ENCODE peak calls at places on chromosome 15, in eight cellular contexts. One of them, this sample, is unnamed.

GRCh38 chr15:80906159-80906775 is 83.4 kb downstream of the MESD start:
- DNase-seq in activated naive CD8-positive, alpha-beta T cell treated with anti-CD3 and anti-CD28 coated beads, Interleukin-2, amount 50 U/mL, for 24 hours: no peak
- DNase-seq in posterior cingulate gyrus: no peak
- DNase-seq in CD8-positive, alpha-beta T cell: no peak
- DNase-seq in ACHN: no peak
- DNase-seq in NCI-H1694 treated with DMSO at 0.1 percent for 48 hours: peak
- DNase-seq in central memory CD4-positive, alpha-beta T cell: no peak
- DNase-seq in HT-29: no peak
- DNase-seq in this sample: no peak

GRCh38 chr15:45603881-45604280 is 16.7 kb downstream of the BLOC1S6 start:
- DNase-seq in activated naive CD8-positive, alpha-beta T cell treated with anti-CD3 and anti-CD28 coated beads, Interleukin-2, amount 50 U/mL, for 24 hours: no peak
- DNase-seq in posterior cingulate gyrus: no peak
- DNase-seq in CD8-positive, alpha-beta T cell: no peak
- DNase-seq in ACHN: no peak
- DNase-seq in NCI-H1694 treated with DMSO at 0.1 percent for 48 hours: no peak
- DNase-seq in central memory CD4-positive, alpha-beta T cell: no peak
- DNase-seq in HT-29: no peak
- DNase-seq in this sample: no peak

GRCh38 chr15:65355173-65355982 is 22.4 kb downstream of the IGDCC3 start:
- DNase-seq in activated naive CD8-positive, alpha-beta T cell treated with anti-CD3 and anti-CD28 coated beads, Interleukin-2, amount 50 U/mL, for 24 hours: peak
- DNase-seq in posterior cingulate gyrus: peak
- DNase-seq in CD8-positive, alpha-beta T cell: no peak
- DNase-seq in ACHN: no peak
- DNase-seq in NCI-H1694 treated with DMSO at 0.1 percent for 48 hours: no peak
- DNase-seq in central memory CD4-positive, alpha-beta T cell: no peak
- DNase-seq in HT-29: no peak
- DNase-seq in this sample: no peak

GRCh38 chr15:56886450-56886856 is 32.0 kb upstream of the TCF12 start:
- DNase-seq in activated naive CD8-positive, alpha-beta T cell treated with anti-CD3 and anti-CD28 coated beads, Interleukin-2, amount 50 U/mL, for 24 hours: no peak
- DNase-seq in posterior cingulate gyrus: no peak
- DNase-seq in CD8-positive, alpha-beta T cell: peak
- DNase-seq in ACHN: no peak
- DNase-seq in NCI-H1694 treated with DMSO at 0.1 percent for 48 hours: no peak
- DNase-seq in central memory CD4-positive, alpha-beta T cell: no peak
- DNase-seq in HT-29: no peak
- DNase-seq in this sample: no peak

GRCh38 chr15:58678683-58679082 is 70.8 kb downstream of the ADAM10 start:
- DNase-seq in activated naive CD8-positive, alpha-beta T cell treated with anti-CD3 and anti-CD28 coated beads, Interleukin-2, amount 50 U/mL, for 24 hours: no peak
- DNase-seq in posterior cingulate gyrus: no peak
- DNase-seq in CD8-positive, alpha-beta T cell: no peak
- DNase-seq in ACHN: no peak
- DNase-seq in NCI-H1694 treated with DMSO at 0.1 percent for 48 hours: no peak
- DNase-seq in central memory CD4-positive, alpha-beta T cell: no peak
- DNase-seq in HT-29: no peak
- DNase-seq in this sample: no peak

GRCh38 chr15:60740787-60741354 is 261.9 kb upstream of the ICE2 start:
- DNase-seq in activated naive CD8-positive, alpha-beta T cell treated with anti-CD3 and anti-CD28 coated beads, Interleukin-2, amount 50 U/mL, for 24 hours: no peak
- DNase-seq in posterior cingulate gyrus: no peak
- DNase-seq in CD8-positive, alpha-beta T cell: no peak
- DNase-seq in ACHN: no peak
- DNase-seq in NCI-H1694 treated with DMSO at 0.1 percent for 48 hours: no peak
- DNase-seq in central memory CD4-positive, alpha-beta T cell: peak
- DNase-seq in HT-29: no peak
- DNase-seq in this sample: no peak

GRCh38 chr15:65888998-65889397 is 19.7 kb downstream of the RAB11A start:
- DNase-seq in activated naive CD8-positive, alpha-beta T cell treated with anti-CD3 and anti-CD28 coated beads, Interleukin-2, amount 50 U/mL, for 24 hours: no peak
- DNase-seq in posterior cingulate gyrus: no peak
- DNase-seq in CD8-positive, alpha-beta T cell: no peak
- DNase-seq in ACHN: no peak
- DNase-seq in NCI-H1694 treated with DMSO at 0.1 percent for 48 hours: no peak
- DNase-seq in central memory CD4-positive, alpha-beta T cell: no peak
- DNase-seq in HT-29: no peak
- DNase-seq in this sample: no peak

GRCh38 chr15:101455291-101455916 is 34.1 kb downstream of the PCSK6 start:
- DNase-seq in activated naive CD8-positive, alpha-beta T cell treated with anti-CD3 and anti-CD28 coated beads, Interleukin-2, amount 50 U/mL, for 24 hours: no peak
- DNase-seq in posterior cingulate gyrus: no peak
- DNase-seq in CD8-positive, alpha-beta T cell: no peak
- DNase-seq in ACHN: no peak
- DNase-seq in NCI-H1694 treated with DMSO at 0.1 percent for 48 hours: no peak
- DNase-seq in central memory CD4-positive, alpha-beta T cell: no peak
- DNase-seq in HT-29: no peak
- DNase-seq in this sample: no peak

GRCh38 chr15:84582583-84583157 is 18.1 kb upstream of the ZSCAN2 start:
- DNase-seq in activated naive CD8-positive, alpha-beta T cell treated with anti-CD3 and anti-CD28 coated beads, Interleukin-2, amount 50 U/mL, for 24 hours: no peak
- DNase-seq in posterior cingulate gyrus: no peak
- DNase-seq in CD8-positive, alpha-beta T cell: no peak
- DNase-seq in ACHN: no peak
- DNase-seq in NCI-H1694 treated with DMSO at 0.1 percent for 48 hours: no peak
- DNase-seq in central memory CD4-positive, alpha-beta T cell: no peak
- DNase-seq in HT-29: peak
- DNase-seq in this sample: peak

GRCh38 chr15:85422607-85423006 is 42.2 kb downstream of the AKAP13 start:
- DNase-seq in activated naive CD8-positive, alpha-beta T cell treated with anti-CD3 and anti-CD28 coated beads, Interleukin-2, amount 50 U/mL, for 24 hours: no peak
- DNase-seq in posterior cingulate gyrus: no peak
- DNase-seq in CD8-positive, alpha-beta T cell: no peak
- DNase-seq in ACHN: no peak
- DNase-seq in NCI-H1694 treated with DMSO at 0.1 percent for 48 hours: no peak
- DNase-seq in central memory CD4-positive, alpha-beta T cell: no peak
- DNase-seq in HT-29: no peak
- DNase-seq in this sample: no peak

GRCh38 chr15:85164841-85165466 is 183.3 kb downstream of the PDE8A start:
- DNase-seq in activated naive CD8-positive, alpha-beta T cell treated with anti-CD3 and anti-CD28 coated beads, Interleukin-2, amount 50 U/mL, for 24 hours: no peak
- DNase-seq in posterior cingulate gyrus: no peak
- DNase-seq in CD8-positive, alpha-beta T cell: no peak
- DNase-seq in ACHN: no peak
- DNase-seq in NCI-H1694 treated with DMSO at 0.1 percent for 48 hours: no peak
- DNase-seq in central memory CD4-positive, alpha-beta T cell: no peak
- DNase-seq in HT-29: peak
- DNase-seq in this sample: no peak

GRCh38 chr15:62758126-62758951 is 284.2 kb upstream of the TPM1 start:
- DNase-seq in activated naive CD8-positive, alpha-beta T cell treated with anti-CD3 and anti-CD28 coated beads, Interleukin-2, amount 50 U/mL, for 24 hours: no peak
- DNase-seq in posterior cingulate gyrus: no peak
- DNase-seq in CD8-positive, alpha-beta T cell: no peak
- DNase-seq in ACHN: peak
- DNase-seq in NCI-H1694 treated with DMSO at 0.1 percent for 48 hours: no peak
- DNase-seq in central memory CD4-positive, alpha-beta T cell: no peak
- DNase-seq in HT-29: no peak
- DNase-seq in this sample: no peak

GRCh38 chr15:62894322-62895085 is 148.0 kb upstream of the TPM1 start:
- DNase-seq in activated naive CD8-positive, alpha-beta T cell treated with anti-CD3 and anti-CD28 coated beads, Interleukin-2, amount 50 U/mL, for 24 hours: no peak
- DNase-seq in posterior cingulate gyrus: no peak
- DNase-seq in CD8-positive, alpha-beta T cell: no peak
- DNase-seq in ACHN: peak
- DNase-seq in NCI-H1694 treated with DMSO at 0.1 percent for 48 hours: no peak
- DNase-seq in central memory CD4-positive, alpha-beta T cell: no peak
- DNase-seq in HT-29: no peak
- DNase-seq in this sample: no peak

GRCh38 chr15:65068436-65068835 is 645 bp upstream of the RASL12 start:
- DNase-seq in activated naive CD8-positive, alpha-beta T cell treated with anti-CD3 and anti-CD28 coated beads, Interleukin-2, amount 50 U/mL, for 24 hours: no peak
- DNase-seq in posterior cingulate gyrus: no peak
- DNase-seq in CD8-positive, alpha-beta T cell: no peak
- DNase-seq in ACHN: no peak
- DNase-seq in NCI-H1694 treated with DMSO at 0.1 percent for 48 hours: no peak
- DNase-seq in central memory CD4-positive, alpha-beta T cell: no peak
- DNase-seq in HT-29: no peak
- DNase-seq in this sample: no peak

GRCh38 chr15:49315543-49315942 is 107.5 kb upstream of the FGF7 start:
- DNase-seq in activated naive CD8-positive, alpha-beta T cell treated with anti-CD3 and anti-CD28 coated beads, Interleukin-2, amount 50 U/mL, for 24 hours: no peak
- DNase-seq in posterior cingulate gyrus: no peak
- DNase-seq in CD8-positive, alpha-beta T cell: no peak
- DNase-seq in ACHN: no peak
- DNase-seq in NCI-H1694 treated with DMSO at 0.1 percent for 48 hours: no peak
- DNase-seq in central memory CD4-positive, alpha-beta T cell: no peak
- DNase-seq in HT-29: no peak
- DNase-seq in this sample: no peak

GRCh38 chr15:45276851-45277250 is 24.8 kb downstream of the SLC28A2 start:
- DNase-seq in activated naive CD8-positive, alpha-beta T cell treated with anti-CD3 and anti-CD28 coated beads, Interleukin-2, amount 50 U/mL, for 24 hours: no peak
- DNase-seq in posterior cingulate gyrus: no peak
- DNase-seq in CD8-positive, alpha-beta T cell: no peak
- DNase-seq in ACHN: peak
- DNase-seq in NCI-H1694 treated with DMSO at 0.1 percent for 48 hours: peak
- DNase-seq in central memory CD4-positive, alpha-beta T cell: peak
- DNase-seq in HT-29: peak
- DNase-seq in this sample: peak

GRCh38 chr15:85137507-85138175 is 156.0 kb downstream of the PDE8A start:
- DNase-seq in activated naive CD8-positive, alpha-beta T cell treated with anti-CD3 and anti-CD28 coated beads, Interleukin-2, amount 50 U/mL, for 24 hours: no peak
- DNase-seq in posterior cingulate gyrus: no peak
- DNase-seq in CD8-positive, alpha-beta T cell: no peak
- DNase-seq in ACHN: no peak
- DNase-seq in NCI-H1694 treated with DMSO at 0.1 percent for 48 hours: peak
- DNase-seq in central memory CD4-positive, alpha-beta T cell: no peak
- DNase-seq in HT-29: no peak
- DNase-seq in this sample: no peak

GRCh38 chr15:70266412-70267089 is 168.8 kb upstream of the TLE3 start:
- DNase-seq in activated naive CD8-positive, alpha-beta T cell treated with anti-CD3 and anti-CD28 coated beads, Interleukin-2, amount 50 U/mL, for 24 hours: no peak
- DNase-seq in posterior cingulate gyrus: no peak
- DNase-seq in CD8-positive, alpha-beta T cell: no peak
- DNase-seq in ACHN: no peak
- DNase-seq in NCI-H1694 treated with DMSO at 0.1 percent for 48 hours: no peak
- DNase-seq in central memory CD4-positive, alpha-beta T cell: no peak
- DNase-seq in HT-29: peak
- DNase-seq in this sample: no peak

GRCh38 chr15:100001405-100001804 is 268.2 kb upstream of the LYSMD4 start:
- DNase-seq in activated naive CD8-positive, alpha-beta T cell treated with anti-CD3 and anti-CD28 coated beads, Interleukin-2, amount 50 U/mL, for 24 hours: peak
- DNase-seq in posterior cingulate gyrus: no peak
- DNase-seq in CD8-positive, alpha-beta T cell: no peak
- DNase-seq in ACHN: no peak
- DNase-seq in NCI-H1694 treated with DMSO at 0.1 percent for 48 hours: no peak
- DNase-seq in central memory CD4-positive, alpha-beta T cell: no peak
- DNase-seq in HT-29: no peak
- DNase-seq in this sample: no peak

GRCh38 chr15:31035610-31036009 is 44.2 kb upstream of the MTMR10 start:
- DNase-seq in activated naive CD8-positive, alpha-beta T cell treated with anti-CD3 and anti-CD28 coated beads, Interleukin-2, amount 50 U/mL, for 24 hours: no peak
- DNase-seq in posterior cingulate gyrus: no peak
- DNase-seq in CD8-positive, alpha-beta T cell: no peak
- DNase-seq in ACHN: no peak
- DNase-seq in NCI-H1694 treated with DMSO at 0.1 percent for 48 hours: no peak
- DNase-seq in central memory CD4-positive, alpha-beta T cell: no peak
- DNase-seq in HT-29: no peak
- DNase-seq in this sample: no peak

GRCh38 chr15:50077655-50078054 is 41.4 kb downstream of the ATP8B4 start:
- DNase-seq in activated naive CD8-positive, alpha-beta T cell treated with anti-CD3 and anti-CD28 coated beads, Interleukin-2, amount 50 U/mL, for 24 hours: no peak
- DNase-seq in posterior cingulate gyrus: no peak
- DNase-seq in CD8-positive, alpha-beta T cell: no peak
- DNase-seq in ACHN: no peak
- DNase-seq in NCI-H1694 treated with DMSO at 0.1 percent for 48 hours: no peak
- DNase-seq in central memory CD4-positive, alpha-beta T cell: no peak
- DNase-seq in HT-29: no peak
- DNase-seq in this sample: no peak

GRCh38 chr15:37253877-37254276 is 153.5 kb upstream of the MEIS2 start:
- DNase-seq in activated naive CD8-positive, alpha-beta T cell treated with anti-CD3 and anti-CD28 coated beads, Interleukin-2, amount 50 U/mL, for 24 hours: no peak
- DNase-seq in posterior cingulate gyrus: no peak
- DNase-seq in CD8-positive, alpha-beta T cell: no peak
- DNase-seq in ACHN: peak
- DNase-seq in NCI-H1694 treated with DMSO at 0.1 percent for 48 hours: no peak
- DNase-seq in central memory CD4-positive, alpha-beta T cell: no peak
- DNase-seq in HT-29: no peak
- DNase-seq in this sample: no peak

GRCh38 chr15:45199136-45199810 is 11.5 kb upstream of the SHF start:
- DNase-seq in activated naive CD8-positive, alpha-beta T cell treated with anti-CD3 and anti-CD28 coated beads, Interleukin-2, amount 50 U/mL, for 24 hours: peak
- DNase-seq in posterior cingulate gyrus: no peak
- DNase-seq in CD8-positive, alpha-beta T cell: peak
- DNase-seq in ACHN: no peak
- DNase-seq in NCI-H1694 treated with DMSO at 0.1 percent for 48 hours: peak
- DNase-seq in central memory CD4-positive, alpha-beta T cell: peak
- DNase-seq in HT-29: peak
- DNase-seq in this sample: peak

GRCh38 chr15:30921781-30922371 is 18.2 kb downstream of the FAN1 start:
- DNase-seq in activated naive CD8-positive, alpha-beta T cell treated with anti-CD3 and anti-CD28 coated beads, Interleukin-2, amount 50 U/mL, for 24 hours: no peak
- DNase-seq in posterior cingulate gyrus: peak
- DNase-seq in CD8-positive, alpha-beta T cell: no peak
- DNase-seq in ACHN: peak
- DNase-seq in NCI-H1694 treated with DMSO at 0.1 percent for 48 hours: no peak
- DNase-seq in central memory CD4-positive, alpha-beta T cell: no peak
- DNase-seq in HT-29: no peak
- DNase-seq in this sample: no peak

GRCh38 chr15:91783001-91783400 is 70.5 kb upstream of the SLCO3A1 start:
- DNase-seq in activated naive CD8-positive, alpha-beta T cell treated with anti-CD3 and anti-CD28 coated beads, Interleukin-2, amount 50 U/mL, for 24 hours: no peak
- DNase-seq in posterior cingulate gyrus: no peak
- DNase-seq in CD8-positive, alpha-beta T cell: no peak
- DNase-seq in ACHN: no peak
- DNase-seq in NCI-H1694 treated with DMSO at 0.1 percent for 48 hours: no peak
- DNase-seq in central memory CD4-positive, alpha-beta T cell: no peak
- DNase-seq in HT-29: no peak
- DNase-seq in this sample: no peak

GRCh38 chr15:35885870-35886269 is 339.9 kb upstream of the DPH6 start:
- DNase-seq in activated naive CD8-positive, alpha-beta T cell treated with anti-CD3 and anti-CD28 coated beads, Interleukin-2, amount 50 U/mL, for 24 hours: no peak
- DNase-seq in posterior cingulate gyrus: no peak
- DNase-seq in CD8-positive, alpha-beta T cell: no peak
- DNase-seq in ACHN: no peak
- DNase-seq in NCI-H1694 treated with DMSO at 0.1 percent for 48 hours: no peak
- DNase-seq in central memory CD4-positive, alpha-beta T cell: no peak
- DNase-seq in HT-29: no peak
- DNase-seq in this sample: no peak

GRCh38 chr15:67134577-67135492 is 69.4 kb downstream of the SMAD3 start:
- DNase-seq in activated naive CD8-positive, alpha-beta T cell treated with anti-CD3 and anti-CD28 coated beads, Interleukin-2, amount 50 U/mL, for 24 hours: no peak
- DNase-seq in posterior cingulate gyrus: no peak
- DNase-seq in CD8-positive, alpha-beta T cell: no peak
- DNase-seq in ACHN: no peak
- DNase-seq in NCI-H1694 treated with DMSO at 0.1 percent for 48 hours: no peak
- DNase-seq in central memory CD4-positive, alpha-beta T cell: no peak
- DNase-seq in HT-29: no peak
- DNase-seq in this sample: no peak

GRCh38 chr15:96049766-96050165 is 280.7 kb upstream of the NR2F2 start:
- DNase-seq in activated naive CD8-positive, alpha-beta T cell treated with anti-CD3 and anti-CD28 coated beads, Interleukin-2, amount 50 U/mL, for 24 hours: no peak
- DNase-seq in posterior cingulate gyrus: no peak
- DNase-seq in CD8-positive, alpha-beta T cell: no peak
- DNase-seq in ACHN: no peak
- DNase-seq in NCI-H1694 treated with DMSO at 0.1 percent for 48 hours: no peak
- DNase-seq in central memory CD4-positive, alpha-beta T cell: no peak
- DNase-seq in HT-29: no peak
- DNase-seq in this sample: no peak

GRCh38 chr15:78223396-78224023 is 10.9 kb downstream of the ACSBG1 start:
- DNase-seq in activated naive CD8-positive, alpha-beta T cell treated with anti-CD3 and anti-CD28 coated beads, Interleukin-2, amount 50 U/mL, for 24 hours: no peak
- DNase-seq in posterior cingulate gyrus: no peak
- DNase-seq in CD8-positive, alpha-beta T cell: no peak
- DNase-seq in ACHN: no peak
- DNase-seq in NCI-H1694 treated with DMSO at 0.1 percent for 48 hours: no peak
- DNase-seq in central memory CD4-positive, alpha-beta T cell: no peak
- DNase-seq in HT-29: no peak
- DNase-seq in this sample: no peak

GRCh38 chr15:66587020-66587419 is 21.2 kb upstream of the LCTL start:
- DNase-seq in activated naive CD8-positive, alpha-beta T cell treated with anti-CD3 and anti-CD28 coated beads, Interleukin-2, amount 50 U/mL, for 24 hours: no peak
- DNase-seq in posterior cingulate gyrus: peak
- DNase-seq in CD8-positive, alpha-beta T cell: no peak
- DNase-seq in ACHN: no peak
- DNase-seq in NCI-H1694 treated with DMSO at 0.1 percent for 48 hours: no peak
- DNase-seq in central memory CD4-positive, alpha-beta T cell: no peak
- DNase-seq in HT-29: no peak
- DNase-seq in this sample: no peak

GRCh38 chr15:69742361-69742760 is 289.7 kb downstream of the RPLP1 start:
- DNase-seq in activated naive CD8-positive, alpha-beta T cell treated with anti-CD3 and anti-CD28 coated beads, Interleukin-2, amount 50 U/mL, for 24 hours: no peak
- DNase-seq in posterior cingulate gyrus: no peak
- DNase-seq in CD8-positive, alpha-beta T cell: no peak
- DNase-seq in ACHN: no peak
- DNase-seq in NCI-H1694 treated with DMSO at 0.1 percent for 48 hours: no peak
- DNase-seq in central memory CD4-positive, alpha-beta T cell: no peak
- DNase-seq in HT-29: no peak
- DNase-seq in this sample: no peak

GRCh38 chr15:60791216-60791615 is 312.3 kb upstream of the ICE2 start:
- DNase-seq in activated naive CD8-positive, alpha-beta T cell treated with anti-CD3 and anti-CD28 coated beads, Interleukin-2, amount 50 U/mL, for 24 hours: no peak
- DNase-seq in posterior cingulate gyrus: no peak
- DNase-seq in CD8-positive, alpha-beta T cell: no peak
- DNase-seq in ACHN: no peak
- DNase-seq in NCI-H1694 treated with DMSO at 0.1 percent for 48 hours: no peak
- DNase-seq in central memory CD4-positive, alpha-beta T cell: no peak
- DNase-seq in HT-29: no peak
- DNase-seq in this sample: no peak

GRCh38 chr15:68411735-68412134 is 20.2 kb downstream of the ITGA11 start:
- DNase-seq in activated naive CD8-positive, alpha-beta T cell treated with anti-CD3 and anti-CD28 coated beads, Interleukin-2, amount 50 U/mL, for 24 hours: no peak
- DNase-seq in posterior cingulate gyrus: no peak
- DNase-seq in CD8-positive, alpha-beta T cell: peak
- DNase-seq in ACHN: no peak
- DNase-seq in NCI-H1694 treated with DMSO at 0.1 percent for 48 hours: no peak
- DNase-seq in central memory CD4-positive, alpha-beta T cell: no peak
- DNase-seq in HT-29: no peak
- DNase-seq in this sample: no peak

GRCh38 chr15:75671684-75672083 is 24.0 kb downstream of the SNX33 start:
- DNase-seq in activated naive CD8-positive, alpha-beta T cell treated with anti-CD3 and anti-CD28 coated beads, Interleukin-2, amount 50 U/mL, for 24 hours: no peak
- DNase-seq in posterior cingulate gyrus: no peak
- DNase-seq in CD8-positive, alpha-beta T cell: no peak
- DNase-seq in ACHN: no peak
- DNase-seq in NCI-H1694 treated with DMSO at 0.1 percent for 48 hours: no peak
- DNase-seq in central memory CD4-positive, alpha-beta T cell: no peak
- DNase-seq in HT-29: no peak
- DNase-seq in this sample: no peak

This sample was measured in T-helper 2 cell.